ENCODE peak calls at places on chromosomes 2 and 18, in eight cellular contexts. One of them, this sample, is unnamed.

GRCh38 chr2:20443276-20443920 is 3.5 kb upstream of the RHOB start:
- DNase-seq in dermis blood vessel endothelial cell: peak
- DNase-seq in myocyte: peak
- DNase-seq in GM04504: no peak
- DNase-seq in mesendoderm: peak
- DNase-seq in amygdala: no peak
- DNase-seq in IMR-90: peak
- DNase-seq in tibial artery: peak
- DNase-seq in this sample: peak

GRCh38 chr2:23381084-23381483 is 3.9 kb upstream of the KLHL29 start:
- DNase-seq in myocyte: peak
- DNase-seq in GM04504: no peak
- DNase-seq in tibial artery: peak
- DNase-seq in amygdala: no peak
- DNase-seq in mesendoderm: peak
- DNase-seq in IMR-90: peak
- DNase-seq in dermis blood vessel endothelial cell: peak
- DNase-seq in this sample: no peak

GRCh38 chr2:222776792-222777191 is 84.0 kb upstream of the ACSL3 start:
- DNase-seq in myocyte: no peak
- DNase-seq in dermis blood vessel endothelial cell: no peak
- DNase-seq in GM04504: no peak
- DNase-seq in IMR-90: no peak
- DNase-seq in mesendoderm: no peak
- DNase-seq in tibial artery: no peak
- DNase-seq in amygdala: no peak
- DNase-seq in this sample: no peak

GRCh38 chr18:9803698-9804516 is 81.9 kb upstream of the TXNDC2 start:
- DNase-seq in dermis blood vessel endothelial cell: peak
- DNase-seq in mesendoderm: no peak
- DNase-seq in amygdala: no peak
- DNase-seq in tibial artery: peak
- DNase-seq in GM04504: no peak
- DNase-seq in IMR-90: no peak
- DNase-seq in myocyte: no peak
- DNase-seq in this sample: peak

GRCh38 chr18:77114070-77114563 is 18.5 kb downstream of the MBP start:
- DNase-seq in GM04504: no peak
- DNase-seq in myocyte: no peak
- DNase-seq in dermis blood vessel endothelial cell: no peak
- DNase-seq in tibial artery: no peak
- DNase-seq in amygdala: no peak
- DNase-seq in IMR-90: no peak
- DNase-seq in mesendoderm: no peak
- DNase-seq in this sample: no peak

GRCh38 chr2:134177351-134177931 is 76.4 kb upstream of the MGAT5 start:
- DNase-seq in IMR-90: peak
- DNase-seq in myocyte: no peak
- DNase-seq in mesendoderm: peak
- DNase-seq in amygdala: no peak
- DNase-seq in dermis blood vessel endothelial cell: peak
- DNase-seq in tibial artery: no peak
- DNase-seq in GM04504: no peak
- DNase-seq in this sample: peak

GRCh38 chr2:157470321-157470720 is 26.4 kb upstream of the CYTIP start:
- DNase-seq in tibial artery: no peak
- DNase-seq in GM04504: no peak
- DNase-seq in myocyte: peak
- DNase-seq in dermis blood vessel endothelial cell: no peak
- DNase-seq in amygdala: no peak
- DNase-seq in IMR-90: no peak
- DNase-seq in mesendoderm: peak
- DNase-seq in this sample: no peak

GRCh38 chr2:79887747-79888374 is 375.0 kb downstream of the CTNNA2 start:
- DNase-seq in tibial artery: no peak
- DNase-seq in dermis blood vessel endothelial cell: peak
- DNase-seq in IMR-90: peak
- DNase-seq in amygdala: no peak
- DNase-seq in myocyte: peak
- DNase-seq in mesendoderm: peak
- DNase-seq in GM04504: peak
- DNase-seq in this sample: peak

GRCh38 chr2:45938649-45939511 is 287.4 kb downstream of the PRKCE start:
- DNase-seq in myocyte: peak
- DNase-seq in amygdala: no peak
- DNase-seq in IMR-90: peak
- DNase-seq in mesendoderm: peak
- DNase-seq in dermis blood vessel endothelial cell: peak
- DNase-seq in tibial artery: peak
- DNase-seq in GM04504: peak
- DNase-seq in this sample: peak

GRCh38 chr2:207133862-207134519 is 31.8 kb downstream of the KLF7 start:
- DNase-seq in IMR-90: peak
- DNase-seq in mesendoderm: peak
- DNase-seq in GM04504: peak
- DNase-seq in dermis blood vessel endothelial cell: peak
- DNase-seq in tibial artery: peak
- DNase-seq in amygdala: no peak
- DNase-seq in myocyte: peak
- DNase-seq in this sample: peak

GRCh38 chr2:197647961-197648690 is 27.3 kb downstream of the RFTN2 start:
- DNase-seq in mesendoderm: no peak
- DNase-seq in dermis blood vessel endothelial cell: peak
- DNase-seq in IMR-90: peak
- DNase-seq in amygdala: no peak
- DNase-seq in GM04504: peak
- DNase-seq in tibial artery: no peak
- DNase-seq in myocyte: peak
- DNase-seq in this sample: no peak

GRCh38 chr18:45151645-45152044 is 463.6 kb upstream of the SLC14A2 start:
- DNase-seq in myocyte: no peak
- DNase-seq in GM04504: no peak
- DNase-seq in amygdala: no peak
- DNase-seq in tibial artery: no peak
- DNase-seq in dermis blood vessel endothelial cell: no peak
- DNase-seq in IMR-90: no peak
- DNase-seq in mesendoderm: no peak
- DNase-seq in this sample: no peak

GRCh38 chr2:5111581-5111980 is 580.6 kb upstream of the SOX11 start:
- DNase-seq in mesendoderm: no peak
- DNase-seq in myocyte: no peak
- DNase-seq in IMR-90: no peak
- DNase-seq in tibial artery: no peak
- DNase-seq in amygdala: no peak
- DNase-seq in GM04504: no peak
- DNase-seq in dermis blood vessel endothelial cell: peak
- DNase-seq in this sample: no peak

GRCh38 chr2:20532634-20533437 is 86.0 kb downstream of the RHOB start:
- DNase-seq in amygdala: no peak
- DNase-seq in GM04504: no peak
- DNase-seq in mesendoderm: peak
- DNase-seq in IMR-90: no peak
- DNase-seq in tibial artery: no peak
- DNase-seq in myocyte: no peak
- DNase-seq in dermis blood vessel endothelial cell: peak
- DNase-seq in this sample: peak

GRCh38 chr2:12948231-12948962 is 231.7 kb downstream of the TRIB2 start:
- DNase-seq in dermis blood vessel endothelial cell: peak
- DNase-seq in GM04504: peak
- DNase-seq in myocyte: no peak
- DNase-seq in tibial artery: no peak
- DNase-seq in amygdala: no peak
- DNase-seq in IMR-90: peak
- DNase-seq in mesendoderm: peak
- DNase-seq in this sample: no peak

GRCh38 chr2:229041691-229042090 is 229.4 kb downstream of the PID1 start:
- DNase-seq in tibial artery: no peak
- DNase-seq in amygdala: no peak
- DNase-seq in IMR-90: no peak
- DNase-seq in mesendoderm: no peak
- DNase-seq in myocyte: no peak
- DNase-seq in GM04504: no peak
- DNase-seq in dermis blood vessel endothelial cell: no peak
- DNase-seq in this sample: no peak

GRCh38 chr2:149312039-149312438 is 18.3 kb upstream of the LYPD6 start:
- DNase-seq in IMR-90: no peak
- DNase-seq in myocyte: no peak
- DNase-seq in tibial artery: no peak
- DNase-seq in amygdala: no peak
- DNase-seq in GM04504: no peak
- DNase-seq in dermis blood vessel endothelial cell: no peak
- DNase-seq in mesendoderm: no peak
- DNase-seq in this sample: no peak

GRCh38 chr18:46868171-46868921 is 49.0 kb downstream of the PIAS2 start:
- DNase-seq in GM04504: no peak
- DNase-seq in IMR-90: no peak
- DNase-seq in dermis blood vessel endothelial cell: no peak
- DNase-seq in myocyte: no peak
- DNase-seq in amygdala: no peak
- DNase-seq in tibial artery: no peak
- DNase-seq in mesendoderm: peak
- DNase-seq in this sample: peak

GRCh38 chr18:61284039-61284438 is 49.2 kb upstream of the CDH20 start:
- DNase-seq in GM04504: no peak
- DNase-seq in dermis blood vessel endothelial cell: no peak
- DNase-seq in IMR-90: no peak
- DNase-seq in myocyte: no peak
- DNase-seq in tibial artery: no peak
- DNase-seq in mesendoderm: no peak
- DNase-seq in amygdala: no peak
- DNase-seq in this sample: no peak

GRCh38 chr2:68107475-68107874 is 44.7 kb upstream of the C1D start:
- DNase-seq in dermis blood vessel endothelial cell: no peak
- DNase-seq in IMR-90: no peak
- DNase-seq in GM04504: no peak
- DNase-seq in amygdala: no peak
- DNase-seq in myocyte: no peak
- DNase-seq in tibial artery: no peak
- DNase-seq in mesendoderm: no peak
- DNase-seq in this sample: no peak

GRCh38 chr2:9760911-9761228 is 82.4 kb upstream of the TAF1B start:
- DNase-seq in IMR-90: no peak
- DNase-seq in tibial artery: peak
- DNase-seq in GM04504: no peak
- DNase-seq in dermis blood vessel endothelial cell: no peak
- DNase-seq in amygdala: no peak
- DNase-seq in mesendoderm: no peak
- DNase-seq in myocyte: no peak
- DNase-seq in this sample: no peak

GRCh38 chr2:70753978-70754377 is 14.0 kb downstream of the ADD2 start:
- DNase-seq in tibial artery: no peak
- DNase-seq in IMR-90: no peak
- DNase-seq in myocyte: no peak
- DNase-seq in amygdala: no peak
- DNase-seq in dermis blood vessel endothelial cell: no peak
- DNase-seq in mesendoderm: no peak
- DNase-seq in GM04504: no peak
- DNase-seq in this sample: no peak

GRCh38 chr2:207093234-207093633 is 72.5 kb downstream of the KLF7 start:
- DNase-seq in GM04504: no peak
- DNase-seq in IMR-90: no peak
- DNase-seq in myocyte: no peak
- DNase-seq in amygdala: no peak
- DNase-seq in dermis blood vessel endothelial cell: no peak
- DNase-seq in tibial artery: no peak
- DNase-seq in mesendoderm: no peak
- DNase-seq in this sample: peak

GRCh38 chr2:119429225-119430000 is 2.2 kb upstream of the TMEM37 start:
- DNase-seq in amygdala: no peak
- DNase-seq in tibial artery: no peak
- DNase-seq in GM04504: no peak
- DNase-seq in dermis blood vessel endothelial cell: no peak
- DNase-seq in IMR-90: no peak
- DNase-seq in mesendoderm: no peak
- DNase-seq in myocyte: no peak
- DNase-seq in this sample: no peak

GRCh38 chr2:240643093-240643810 is 18.0 kb downstream of the GPR35 start:
- DNase-seq in myocyte: no peak
- DNase-seq in mesendoderm: no peak
- DNase-seq in amygdala: no peak
- DNase-seq in dermis blood vessel endothelial cell: no peak
- DNase-seq in IMR-90: no peak
- DNase-seq in tibial artery: no peak
- DNase-seq in GM04504: no peak
- DNase-seq in this sample: no peak

GRCh38 chr2:188293601-188294482 is 2.2 kb downstream of the GULP1 start:
- DNase-seq in myocyte: peak
- DNase-seq in dermis blood vessel endothelial cell: peak
- DNase-seq in IMR-90: peak
- DNase-seq in GM04504: peak
- DNase-seq in amygdala: peak
- DNase-seq in mesendoderm: peak
- DNase-seq in tibial artery: peak
- DNase-seq in this sample: no peak

GRCh38 chr2:146239392-146240135 is 1605.3 kb upstream of the ACVR2A start:
- DNase-seq in IMR-90: peak
- DNase-seq in myocyte: peak
- DNase-seq in GM04504: peak
- DNase-seq in mesendoderm: peak
- DNase-seq in amygdala: no peak
- DNase-seq in dermis blood vessel endothelial cell: no peak
- DNase-seq in tibial artery: no peak
- DNase-seq in this sample: no peak

GRCh38 chr2:156908825-156909224 is 348.7 kb upstream of the GALNT5 start:
- DNase-seq in IMR-90: peak
- DNase-seq in mesendoderm: no peak
- DNase-seq in GM04504: peak
- DNase-seq in dermis blood vessel endothelial cell: no peak
- DNase-seq in myocyte: peak
- DNase-seq in tibial artery: no peak
- DNase-seq in amygdala: no peak
- DNase-seq in this sample: no peak

GRCh38 chr2:66862871-66863650 is 428.1 kb downstream of the MEIS1 start:
- DNase-seq in amygdala: no peak
- DNase-seq in dermis blood vessel endothelial cell: no peak
- DNase-seq in myocyte: peak
- DNase-seq in mesendoderm: no peak
- DNase-seq in tibial artery: no peak
- DNase-seq in IMR-90: peak
- DNase-seq in GM04504: no peak
- DNase-seq in this sample: no peak

GRCh38 chr18:6546229-6546628 is 131.5 kb upstream of the L3MBTL4 start:
- DNase-seq in dermis blood vessel endothelial cell: no peak
- DNase-seq in myocyte: peak
- DNase-seq in amygdala: no peak
- DNase-seq in IMR-90: no peak
- DNase-seq in tibial artery: no peak
- DNase-seq in GM04504: no peak
- DNase-seq in mesendoderm: no peak
- DNase-seq in this sample: no peak

This sample was measured in GM23338.